ENCODE peak calls at places on chromosomes 13 and 19, in nine cellular contexts. N is foreskin keratinocyte, R is AG10803, P is mesothelial cell of epicardium, Z is ovary, Q is GM13977, L is HFF-Myc, O is GM10248, E is colonic mucosa. H is an unnamed sample.

GRCh38 chr13:24161010-24161775 is 673 bp downstream of the SPATA13 start:
- DNase-seq in R (no peak), N (no peak), L (no peak), P (no peak), Q (peak), O (peak), Z (peak), E (peak), H (no peak)

GRCh38 chr19:7869453-7869909 is 4.7 kb downstream of the PRR36 start:
- DNase-seq in E (peak), R (no peak), Z (peak), O (peak), P (peak), L (no peak), Q (peak), N (peak), H (no peak)

GRCh38 chr13:101455863-101456262 is 3.4 kb downstream of the ITGBL1 start:
- DNase-seq in P (no peak), Q (no peak), L (peak), N (peak), O (no peak), E (no peak), Z (no peak), R (peak), H (no peak)

GRCh38 chr13:101449971-101450748 is 2.3 kb upstream of the ITGBL1 start:
- DNase-seq in Z (no peak), P (no peak), N (peak), E (no peak), L (peak), R (peak), O (no peak), Q (no peak), H (no peak)

GRCh38 chr13:19587635-19588300 is 26.4 kb upstream of the TPTE2 start:
- DNase-seq in R (peak), P (no peak), L (no peak), Q (peak), Z (no peak), N (peak), O (peak), E (no peak), H (no peak)

GRCh38 chr13:29758591-29759114 is 91.8 kb downstream of the UBL3 start:
- DNase-seq in Q (peak), R (no peak), L (no peak), O (peak), E (peak), N (no peak), P (no peak), Z (no peak), H (peak)

GRCh38 chr13:47216176-47216822 is 319.4 kb upstream of the HTR2A start:
- DNase-seq in Q (no peak), Z (no peak), E (no peak), O (no peak), P (no peak), N (peak), R (peak), L (peak), H (no peak)

GRCh38 chr13:72145383-72145782 is 278.4 kb upstream of the DACH1 start:
- DNase-seq in Q (no peak), O (no peak), Z (no peak), E (no peak), R (peak), L (no peak), P (no peak), N (no peak), H (no peak)

GRCh38 chr13:51532736-51533197 is 51.5 kb upstream of the WDFY2 start:
- DNase-seq in N (no peak), Q (no peak), R (no peak), O (no peak), E (no peak), P (no peak), L (no peak), Z (no peak), H (no peak)

GRCh38 chr19:33428627-33429013 is 55.1 kb downstream of the CEBPG start:
- DNase-seq in Z (no peak), Q (no peak), P (no peak), E (no peak), R (no peak), L (no peak), O (no peak), N (no peak), H (peak)

GRCh38 chr13:51819544-51819943 is 15.6 kb upstream of the DHRS12 start:
- DNase-seq in Z (no peak), O (no peak), Q (no peak), E (no peak), P (no peak), R (no peak), N (no peak), L (no peak), H (no peak)

GRCh38 chr13:77274126-77274525 is 52.8 kb downstream of the MYCBP2 start:
- DNase-seq in R (no peak), E (no peak), N (no peak), Z (no peak), L (no peak), O (no peak), P (no peak), Q (no peak), H (no peak)

GRCh38 chr13:109740721-109741120 is 45.7 kb downstream of the IRS2 start:
- DNase-seq in N (no peak), R (no peak), L (no peak), P (no peak), Z (no peak), E (no peak), O (no peak), Q (no peak), H (no peak)

GRCh38 chr19:48745208-48745995 is 1.3 kb downstream of the IZUMO1 start:
- DNase-seq in Z (no peak), E (peak), P (no peak), N (peak), L (no peak), R (peak), O (peak), Q (peak), H (no peak)

GRCh38 chr19:55041627-55042343 is 3.7 kb upstream of the GP6 start:
- DNase-seq in N (no peak), Q (no peak), E (no peak), R (no peak), P (no peak), L (no peak), Z (no peak), O (no peak), H (no peak)

GRCh38 chr19:18419699-18420460 is 682 bp downstream of the SSBP4 start:
- DNase-seq in L (no peak), O (no peak), N (no peak), Z (peak), Q (peak), E (peak), P (no peak), R (no peak), H (no peak)

GRCh38 chr13:37769078-37769477 is 100.5 kb downstream of the TRPC4 start:
- DNase-seq in L (no peak), E (no peak), R (no peak), P (no peak), O (no peak), Q (no peak), Z (no peak), N (no peak), H (no peak)

GRCh38 chr13:27921961-27922910 is 2.4 kb downstream of the PDX1 start:
- DNase-seq in Q (peak), N (no peak), R (no peak), L (no peak), P (no peak), E (no peak), O (peak), Z (no peak), H (no peak)

GRCh38 chr13:110283661-110284516 is 23.1 kb downstream of the COL4A1 start:
- DNase-seq in O (no peak), P (no peak), L (no peak), E (no peak), R (peak), Q (no peak), N (no peak), Z (no peak), H (no peak)

GRCh38 chr13:57632276-57633140 is 964 bp downstream of the PCDH17 start:
- DNase-seq in O (no peak), Z (no peak), P (peak), E (no peak), N (peak), L (no peak), Q (peak), R (no peak), H (peak)

GRCh38 chr13:31261241-31261640 is 61.5 kb downstream of the B3GLCT start:
- DNase-seq in Q (no peak), P (no peak), N (peak), E (no peak), L (no peak), Z (no peak), R (no peak), O (no peak), H (no peak)

GRCh38 chr13:102517959-102518358 is 78.8 kb upstream of the TPP2 start:
- DNase-seq in O (no peak), R (no peak), Q (no peak), N (peak), E (no peak), P (no peak), Z (no peak), L (no peak), H (no peak)

GRCh38 chr13:33918199-33918932 is 100.4 kb downstream of the RFC3 start:
- DNase-seq in E (no peak), L (peak), N (peak), R (peak), Z (no peak), P (no peak), O (no peak), Q (no peak), H (peak)

GRCh38 chr13:25943666-25944065 is 108.2 kb downstream of the SHISA2 start:
- DNase-seq in L (no peak), Q (no peak), N (no peak), E (no peak), O (no peak), Z (no peak), P (no peak), R (peak), H (no peak)

GRCh38 chr13:41785402-41786142 is 175.3 kb downstream of the VWA8 start:
- DNase-seq in Z (no peak), L (no peak), P (no peak), E (no peak), N (no peak), O (no peak), Q (no peak), R (no peak), H (no peak)

GRCh38 chr19:23996549-23996948 is 81.9 kb downstream of the ZNF726 start:
- DNase-seq in E (no peak), P (no peak), R (no peak), N (no peak), L (no peak), Z (no peak), Q (no peak), O (no peak), H (no peak)

GRCh38 chr13:72383646-72384045 is 343.8 kb downstream of the MZT1 start:
- DNase-seq in Z (no peak), Q (no peak), L (no peak), R (no peak), P (no peak), E (no peak), O (no peak), N (no peak), H (no peak)

DNA sequence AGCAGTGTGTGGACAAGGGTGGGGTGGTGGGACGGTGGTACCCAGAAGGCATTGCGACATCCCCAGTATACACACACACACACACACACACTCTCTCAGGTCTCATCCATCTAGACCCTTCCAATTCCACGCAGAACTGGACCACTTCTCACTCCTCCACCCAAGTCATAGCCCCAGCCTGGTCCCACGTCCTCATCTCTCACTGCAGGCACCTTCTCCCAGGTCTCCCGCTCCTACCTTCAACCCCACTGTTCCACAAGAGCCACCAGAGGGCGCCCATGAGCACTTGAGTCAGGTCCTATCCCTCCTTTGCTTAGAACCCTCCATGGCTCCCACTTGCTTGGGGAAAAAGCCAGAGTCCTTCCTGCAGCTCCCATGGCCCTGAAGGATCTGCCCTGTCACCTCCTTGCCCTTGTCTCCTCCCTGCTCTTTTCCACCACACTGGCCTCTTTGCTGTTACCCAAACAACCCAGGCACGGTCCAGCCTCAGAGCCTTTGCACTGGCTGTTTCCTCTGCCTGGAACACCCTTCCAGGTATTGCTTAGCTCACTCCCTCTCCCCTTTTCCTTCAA is 62.6 kb downstream of the IER2 start:
- DNase-seq in R (peak), O (peak), N (peak), Q (peak), P (no peak), Z (peak), E (peak), L (peak), H (peak)
- TF ChIP-seq CTCF in R (peak), O (peak), N (peak), Q (peak), P (no peak), Z (no peak), E (peak), L (peak), H (peak)

DNA sequence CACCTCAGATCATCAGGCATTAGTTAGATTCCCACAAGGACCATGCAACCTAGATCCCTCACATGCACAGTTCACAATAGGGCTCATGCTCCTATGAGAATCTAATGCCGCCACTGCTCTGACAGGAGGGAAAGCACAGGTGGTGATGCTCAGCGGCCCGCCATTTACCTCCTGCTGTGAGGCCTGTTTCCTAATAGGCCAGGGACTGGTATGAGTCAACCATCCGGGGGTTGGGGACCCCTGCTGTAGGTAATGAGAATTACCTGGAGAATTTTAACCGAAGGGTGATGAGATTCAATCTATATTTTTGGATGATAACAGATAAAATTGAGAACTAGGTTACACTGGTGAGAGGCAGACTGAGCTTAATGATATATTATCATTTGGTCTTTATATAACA is 101.4 kb downstream of the LACC1 start:
- DNase-seq in N (no peak), P (no peak), O (no peak), L (no peak), R (no peak), E (no peak), Z (no peak), Q (no peak), H (no peak)
- TF ChIP-seq CTCF in N (peak), P (no peak), O (no peak), L (no peak), R (no peak), E (no peak), Z (no peak), Q (no peak), H (no peak)

GRCh38 chr13:32595306-32595705 is 9.1 kb downstream of the PDS5B start:
- DNase-seq in Q (no peak), R (no peak), Z (no peak), L (no peak), N (no peak), O (no peak), P (no peak), E (no peak), H (no peak)

GRCh38 chr13:32600891-32601290 is 14.6 kb downstream of the PDS5B start:
- DNase-seq in N (no peak), Z (no peak), Q (no peak), L (no peak), R (no peak), P (no peak), E (no peak), O (no peak), H (no peak)
- TF ChIP-seq CTCF in N (no peak), Z (no peak), Q (no peak), L (no peak), R (no peak), P (no peak), E (no peak), O (no peak), H (no peak)

DNA sequence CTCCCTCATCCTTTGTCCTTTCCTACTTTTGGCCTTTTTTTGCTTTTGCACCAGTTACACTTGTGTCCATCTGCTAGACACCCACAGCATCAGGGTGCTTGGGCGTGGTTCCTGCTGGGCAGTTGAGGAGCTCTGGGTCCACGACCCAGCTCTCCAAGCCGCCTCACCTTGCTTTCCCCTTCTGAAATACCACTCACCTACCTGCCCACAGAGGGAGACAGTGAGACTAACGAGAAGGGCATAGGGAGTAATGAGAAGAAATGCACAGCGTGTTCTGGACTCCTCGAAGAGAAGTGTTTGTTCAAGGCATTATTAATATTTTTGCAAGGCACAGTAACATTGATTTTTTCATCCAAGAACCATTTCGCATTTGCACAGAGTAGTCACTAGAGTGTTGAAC is 92.9 kb downstream of the DNAJC15 start:
- DNase-seq in R (no peak), N (no peak), E (no peak), Z (no peak), Q (no peak), L (no peak), O (no peak), P (no peak), H (no peak)
- TF ChIP-seq CTCF in R (no peak), N (no peak), E (no peak), Z (no peak), Q (peak), L (no peak), O (no peak), P (no peak), H (no peak)

DNA sequence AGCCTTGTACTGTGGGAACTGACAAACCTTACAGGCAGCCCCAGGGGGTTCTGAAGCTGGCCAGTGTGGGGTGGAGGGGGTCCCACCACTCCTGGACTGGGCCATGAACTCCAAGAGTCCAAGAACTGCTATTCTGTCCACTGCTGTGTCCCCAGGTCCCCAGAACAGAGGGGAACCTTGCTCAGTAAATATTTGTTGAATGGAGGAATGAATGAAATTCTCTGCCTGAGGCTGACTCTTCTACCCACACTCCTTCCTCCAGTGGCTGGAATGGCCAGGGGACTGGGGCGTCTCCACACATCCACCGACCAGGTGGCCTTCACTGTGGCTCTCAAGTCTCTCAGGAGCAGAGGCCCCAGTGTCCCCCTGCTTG is 11.6 kb downstream of the WIZ start:
- DNase-seq in Q (no peak), E (no peak), O (no peak), N (no peak), R (no peak), L (no peak), Z (no peak), P (no peak), H (no peak)
- TF ChIP-seq CTCF in Q (no peak), E (no peak), O (no peak), N (no peak), R (no peak), L (no peak), Z (no peak), P (no peak), H (no peak)

GRCh38 chr19:35500611-35501010 is 10.3 kb upstream of the KRTDAP start:
- DNase-seq in L (no peak), R (no peak), Q (no peak), P (no peak), E (no peak), N (no peak), Z (no peak), O (no peak), H (no peak)
- TF ChIP-seq CTCF in L (no peak), R (no peak), Q (no peak), P (no peak), E (no peak), N (no peak), Z (no peak), O (no peak), H (no peak)

DNA sequence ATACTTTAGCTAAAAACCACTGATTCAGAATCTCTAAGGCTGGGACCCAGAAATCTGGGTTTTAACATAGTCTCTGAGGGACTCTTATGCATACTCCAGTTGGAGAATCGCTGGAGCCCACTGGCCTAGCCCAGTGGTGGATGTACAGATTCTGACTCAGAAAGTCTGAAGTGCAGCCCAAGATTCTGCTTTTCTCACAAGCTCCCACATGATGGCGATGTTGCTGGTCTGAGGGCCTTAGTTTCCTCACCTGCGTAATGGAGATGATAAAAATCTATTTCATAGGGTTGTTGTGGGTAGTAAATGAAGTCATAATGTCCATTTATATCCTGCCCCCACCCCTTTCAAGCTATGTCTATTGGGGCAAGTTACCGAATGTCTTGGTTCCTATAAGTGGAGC is 7.7 kb upstream of the CDADC1 start:
- DNase-seq in Z (no peak), Q (no peak), L (no peak), R (no peak), E (no peak), N (peak), P (no peak), O (no peak), H (no peak)
- TF ChIP-seq CTCF in Z (no peak), Q (peak), L (peak), R (peak), E (peak), N (peak), P (no peak), O (peak), H (peak)

GRCh38 chr13:71054358-71054757 is 812.6 kb downstream of the DACH1 start:
- DNase-seq in E (no peak), Q (peak), R (no peak), O (no peak), L (no peak), N (no peak), P (no peak), Z (no peak), H (no peak)

GRCh38 chr13:71055644-71056043 is 811.4 kb downstream of the DACH1 start:
- DNase-seq in P (no peak), R (no peak), O (no peak), E (no peak), Q (no peak), L (no peak), Z (no peak), N (no peak), H (no peak)

GRCh38 chr13:71055047-71055446 is 812.0 kb downstream of the DACH1 start:
- DNase-seq in Z (no peak), L (no peak), O (no peak), P (no peak), Q (no peak), E (no peak), R (no peak), N (no peak), H (no peak)

GRCh38 chr13:71056581-71056980 is 810.4 kb downstream of the DACH1 start:
- DNase-seq in Q (no peak), L (no peak), O (no peak), E (no peak), P (no peak), N (no peak), Z (no peak), R (no peak), H (no peak)

DNA sequence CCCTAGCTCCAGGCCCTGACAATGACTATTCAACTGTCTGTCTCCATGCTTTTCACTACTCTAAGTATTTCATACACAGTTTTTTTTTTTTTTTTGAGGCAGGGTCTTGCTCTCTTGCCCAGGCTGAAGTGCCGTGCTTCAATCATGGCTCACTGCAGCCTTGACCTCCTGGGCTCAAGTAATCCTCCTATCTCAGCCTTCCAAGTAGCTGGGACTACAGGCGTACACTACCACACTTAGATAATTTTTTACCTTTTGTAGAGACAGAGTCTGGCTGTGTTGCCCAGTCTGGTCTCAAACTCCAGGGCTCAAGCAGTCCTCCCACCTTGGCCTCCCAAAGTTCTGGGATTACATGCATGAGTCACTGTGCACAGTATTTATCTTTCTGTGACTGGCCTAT is 815.4 kb downstream of the DACH1 start:
- DNase-seq in N (no peak), Z (no peak), R (no peak), L (no peak), P (no peak), E (no peak), Q (no peak), O (no peak), H (no peak)
- TF ChIP-seq CTCF in N (no peak), Z (no peak), R (no peak), L (no peak), P (no peak), E (no peak), Q (no peak), O (no peak), H (no peak)